ENCODE peak calls at places on chromosomes 6 and 20, in six cellular contexts. One of them, this sample, is unnamed.
A peak's percentile ranks its signal among the peaks of the same experiment; 100 is the strongest.

GRCh38 chr6:139872635-139873034 is 498.2 kb upstream of the CITED2 start:
- DNase-seq in pancreas: no peak
- DNase-seq in AG04449: no peak
- DNase-seq in A549: no peak
- DNase-seq in tibial artery: no peak
- DNase-seq in stomach: no peak
- DNase-seq in this sample: no peak

GRCh38 chr6:170236131-170236851 is 54.6 kb downstream of the DLL1 start:
- DNase-seq in pancreas: peak; percentile 10
- DNase-seq in AG04449: no peak
- DNase-seq in A549: no peak
- DNase-seq in tibial artery: no peak
- DNase-seq in stomach: no peak
- DNase-seq in this sample: peak; percentile 0

GRCh38 chr20:62816879-62817873 is at the start of gene COL9A3:
- DNase-seq in pancreas: no peak
- DNase-seq in AG04449: no peak
- DNase-seq in A549: no peak
- DNase-seq in tibial artery: no peak
- DNase-seq in stomach: no peak
- DNase-seq in this sample: peak; percentile 66

GRCh38 chr6:133567656-133568055 is 321.3 kb upstream of the TCF21 start:
- DNase-seq in pancreas: no peak
- DNase-seq in AG04449: peak; percentile 50
- DNase-seq in A549: no peak
- DNase-seq in tibial artery: no peak
- DNase-seq in stomach: no peak
- DNase-seq in this sample: no peak

GRCh38 chr20:44552950-44553908 is 29.1 kb upstream of the PKIG start:
- DNase-seq in pancreas: no peak
- DNase-seq in AG04449: no peak
- DNase-seq in A549: peak; percentile 46
- DNase-seq in tibial artery: no peak
- DNase-seq in stomach: no peak
- DNase-seq in this sample: no peak

GRCh38 chr6:129936329-129937165 is 75.4 kb upstream of the TMEM244 start:
- DNase-seq in pancreas: peak; percentile 31
- DNase-seq in AG04449: no peak
- DNase-seq in A549: peak; percentile 68
- DNase-seq in tibial artery: peak; percentile 38
- DNase-seq in stomach: peak; percentile 45
- DNase-seq in this sample: peak; percentile 52

GRCh38 chr6:37985355-37985754 is 165.8 kb downstream of the ZFAND3 start:
- DNase-seq in pancreas: no peak
- DNase-seq in AG04449: no peak
- DNase-seq in A549: no peak
- DNase-seq in tibial artery: no peak
- DNase-seq in stomach: no peak
- DNase-seq in this sample: no peak

GRCh38 chr6:75504902-75505233 is 11.3 kb upstream of the FILIP1 start:
- DNase-seq in pancreas: no peak
- DNase-seq in AG04449: no peak
- DNase-seq in A549: no peak
- DNase-seq in tibial artery: peak; percentile 49
- DNase-seq in stomach: no peak
- DNase-seq in this sample: no peak

GRCh38 chr6:41536884-41537347 is 9.3 kb upstream of the FOXP4 start:
- DNase-seq in pancreas: peak; percentile 86
- DNase-seq in AG04449: no peak
- DNase-seq in A549: no peak
- DNase-seq in tibial artery: no peak
- DNase-seq in stomach: peak; percentile 93
- DNase-seq in this sample: no peak

GRCh38 chr6:41367700-41368099 is 32.3 kb downstream of the NCR2 start:
- DNase-seq in pancreas: no peak
- DNase-seq in AG04449: no peak
- DNase-seq in A549: peak; percentile 56
- DNase-seq in tibial artery: no peak
- DNase-seq in stomach: peak; percentile 66
- DNase-seq in this sample: peak; percentile 80

GRCh38 chr6:137588472-137588871 is 94.3 kb upstream of the OLIG3 start:
- DNase-seq in pancreas: no peak
- DNase-seq in AG04449: no peak
- DNase-seq in A549: no peak
- DNase-seq in tibial artery: no peak
- DNase-seq in stomach: peak; percentile 34
- DNase-seq in this sample: no peak

GRCh38 chr6:137590684-137591083 is 96.5 kb upstream of the OLIG3 start:
- DNase-seq in pancreas: no peak
- DNase-seq in AG04449: no peak
- DNase-seq in A549: no peak
- DNase-seq in tibial artery: no peak
- DNase-seq in stomach: no peak
- DNase-seq in this sample: no peak

DNA sequence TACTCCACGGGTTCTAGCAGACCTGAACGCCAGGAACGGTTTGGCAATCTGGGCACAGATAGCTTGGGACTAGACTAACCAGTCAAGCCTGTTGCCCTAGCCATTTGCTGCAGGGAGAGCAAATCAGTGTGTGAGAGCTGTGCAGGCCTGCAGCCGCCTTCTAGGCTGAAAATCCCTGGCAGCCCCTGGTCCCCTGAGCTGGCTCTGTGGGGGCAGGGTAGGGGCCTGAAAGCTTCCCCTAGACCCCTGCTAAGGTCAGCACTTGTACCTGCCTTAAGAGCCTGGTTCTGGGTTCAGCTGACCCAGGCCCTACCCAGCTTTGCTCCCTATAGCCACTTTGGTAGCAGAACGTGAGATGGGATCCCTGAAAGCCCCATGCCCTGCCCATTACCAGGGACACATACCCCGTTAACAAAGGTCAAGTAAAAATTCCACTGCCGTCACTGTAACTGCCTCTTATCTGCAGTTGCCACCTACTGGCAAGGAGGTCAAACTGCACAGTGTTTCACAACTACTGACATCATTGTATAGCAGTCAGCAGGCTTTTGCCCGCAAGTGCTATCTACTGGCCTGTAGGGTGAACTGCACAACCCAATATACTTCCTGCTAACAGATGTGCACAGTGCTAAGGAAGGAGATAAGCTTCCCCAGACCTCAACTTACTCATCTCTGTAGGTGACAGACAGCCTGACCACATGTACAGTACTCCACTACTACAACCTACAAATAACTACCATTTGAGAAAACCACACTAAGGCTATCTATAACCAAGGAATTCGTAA is 95.1 kb upstream of the OLIG3 start:
- DNase-seq in pancreas: no peak
- DNase-seq in AG04449: no peak
- DNase-seq in A549: peak; percentile 73
- DNase-seq in tibial artery: no peak
- DNase-seq in stomach: peak; percentile 52
- DNase-seq in this sample: no peak
- TF ChIP-seq CTCF in pancreas: no peak
- TF ChIP-seq CTCF in AG04449: peak; percentile 39
- TF ChIP-seq CTCF in A549: peak; percentile 7
- TF ChIP-seq CTCF in tibial artery: no peak
- TF ChIP-seq CTCF in stomach: peak; percentile 49
- TF ChIP-seq CTCF in this sample: peak; percentile 29

GRCh38 chr20:49278036-49278816 is at the start of gene ZNFX1:
- DNase-seq in pancreas: peak; percentile 99
- DNase-seq in AG04449: peak; percentile 78
- DNase-seq in A549: peak; percentile 98
- DNase-seq in tibial artery: peak; percentile 99
- DNase-seq in stomach: peak; percentile 99
- DNase-seq in this sample: peak; percentile 97
- TF ChIP-seq CTCF in pancreas: no peak
- TF ChIP-seq CTCF in AG04449: no peak
- TF ChIP-seq CTCF in A549: no peak
- TF ChIP-seq CTCF in tibial artery: no peak
- TF ChIP-seq CTCF in stomach: no peak
- TF ChIP-seq CTCF in this sample: no peak

GRCh38 chr6:35089935-35090505 is 51.1 kb downstream of the TCP11 start:
- DNase-seq in pancreas: no peak
- DNase-seq in AG04449: peak; percentile 71
- DNase-seq in A549: no peak
- DNase-seq in tibial artery: no peak
- DNase-seq in stomach: peak; percentile 17
- DNase-seq in this sample: no peak
- TF ChIP-seq CTCF in pancreas: no peak
- TF ChIP-seq CTCF in AG04449: no peak
- TF ChIP-seq CTCF in A549: no peak
- TF ChIP-seq CTCF in tibial artery: no peak
- TF ChIP-seq CTCF in stomach: no peak
- TF ChIP-seq CTCF in this sample: no peak

DNA sequence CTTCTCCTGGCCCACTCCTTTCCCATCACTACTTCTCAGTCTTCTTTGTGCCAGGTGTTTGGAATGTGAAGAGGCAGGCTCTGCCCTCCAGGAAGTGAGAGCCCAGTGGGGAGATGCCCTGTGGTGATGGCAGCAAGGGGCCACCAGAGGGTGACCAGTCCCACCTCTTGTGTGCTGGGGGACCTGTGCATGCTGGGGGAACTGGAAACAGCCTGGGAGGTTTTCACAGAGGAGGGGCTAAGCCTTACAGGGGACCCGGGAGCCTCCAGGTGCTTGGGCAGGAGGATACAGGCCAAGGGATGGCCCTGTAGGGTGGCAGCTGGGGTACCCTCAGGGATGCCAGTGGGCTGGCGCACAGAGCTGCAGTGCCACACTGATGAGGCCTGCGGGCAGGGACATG is 72.3 kb downstream of the RAMACL start:
- DNase-seq in pancreas: no peak
- DNase-seq in AG04449: no peak
- DNase-seq in A549: no peak
- DNase-seq in tibial artery: no peak
- DNase-seq in stomach: no peak
- DNase-seq in this sample: no peak
- TF ChIP-seq CTCF in pancreas: no peak
- TF ChIP-seq CTCF in AG04449: peak; percentile 29
- TF ChIP-seq CTCF in A549: no peak
- TF ChIP-seq CTCF in tibial artery: no peak
- TF ChIP-seq CTCF in stomach: no peak
- TF ChIP-seq CTCF in this sample: no peak